ENCODE peak calls at places on chromosomes 16 and 17, in six cellular contexts. E, J, I, P, X and C are unnamed samples.

GRCh38 chr17:77312061-77312684 is 171.4 kb downstream of the SEC14L1 start:
- DNase-seq in J (peak; percentile 72), E (no peak), X (no peak), P (no peak), I (no peak), C (no peak)

GRCh38 chr16:10870137-10870776 is 6.7 kb upstream of the CIITA start:
- DNase-seq in P (no peak), I (no peak), E (no peak), J (no peak), X (no peak), C (no peak)

GRCh38 chr16:82761236-82761635 is 134.5 kb downstream of the CDH13 start:
- DNase-seq in E (peak; percentile 20), J (peak; percentile 93), I (no peak), P (no peak), X (peak; percentile 82), C (peak; percentile 95)

GRCh38 chr16:87580855-87581261 is 21.4 kb upstream of the JPH3 start:
- DNase-seq in E (no peak), X (no peak), I (no peak), J (peak; percentile 63), P (no peak), C (no peak)

GRCh38 chr16:55703003-55704001 is 47.5 kb downstream of the SLC6A2 start:
- DNase-seq in X (peak; percentile 46), I (no peak), E (peak; percentile 70), J (no peak), P (no peak), C (no peak)

GRCh38 chr16:67029249-67030096 is 524 bp downstream of the CBFB start:
- DNase-seq in X (peak; percentile 67), I (peak; percentile 31), E (peak; percentile 51), J (peak; percentile 91), P (peak; percentile 44), C (peak; percentile 58)

GRCh38 chr17:30982855-30983254 is 12.0 kb downstream of the RNF135 start:
- DNase-seq in E (no peak), I (no peak), J (no peak), P (no peak), X (no peak), C (no peak)

GRCh38 chr16:21150375-21151001 is at the start of gene DNAH3:
- DNase-seq in I (no peak), J (no peak), X (no peak), E (no peak), P (no peak), C (no peak)

GRCh38 chr16:55155815-55156214 is 168.2 kb upstream of the IRX6 start:
- DNase-seq in I (no peak), J (no peak), P (no peak), X (no peak), E (no peak), C (no peak)

GRCh38 chr17:57906910-57907309 is 48.3 kb downstream of the CUEDC1 start:
- DNase-seq in E (peak; percentile 42), J (no peak), P (no peak), I (no peak), X (no peak), C (no peak)